ENCODE peak calls at places on chromosomes 13 and 19, in nine cellular contexts. S, K, U, B, Y, T, I, F and C are unnamed samples.

GRCh38 chr19:47264629-47265028 is 8.3 kb downstream of the CCDC9 start:
- DNase-seq in T (no peak), S (no peak), F (no peak), U (no peak), Y (no peak), B (no peak), K (no peak), I (no peak), C (no peak)

GRCh38 chr13:73358606-73359005 is 299.8 kb downstream of the KLF5 start:
- DNase-seq in Y (no peak), I (no peak), F (no peak), T (no peak), B (no peak), S (no peak), U (no peak), K (no peak), C (no peak)

GRCh38 chr13:81480634-81481033 is 1139.7 kb upstream of the SPRY2 start:
- DNase-seq in S (no peak), Y (no peak), U (no peak), F (no peak), I (no peak), T (no peak), B (no peak), K (no peak), C (no peak)

GRCh38 chr13:28467034-28467433 is 27.9 kb downstream of the FLT1 start:
- DNase-seq in K (no peak), S (no peak), F (no peak), I (no peak), Y (no peak), U (no peak), T (no peak), B (no peak), C (no peak)

GRCh38 chr19:50328257-50329145 is 676 bp downstream of the KCNC3 start:
- DNase-seq in I (peak), Y (no peak), U (peak), S (no peak), F (no peak), T (peak), B (no peak), K (peak), C (no peak)

GRCh38 chr19:47779524-47780214 is 1.2 kb downstream of the SELENOW start:
- DNase-seq in S (no peak), F (no peak), U (no peak), T (peak), Y (no peak), B (no peak), I (peak), K (no peak), C (no peak)

GRCh38 chr13:69618838-69619237 is 488.8 kb upstream of the ATXN8OS start:
- DNase-seq in T (no peak), B (no peak), U (no peak), S (no peak), K (no peak), I (no peak), F (no peak), Y (no peak), C (no peak)

GRCh38 chr13:26601669-26602068 is 44.2 kb downstream of the WASF3 start:
- DNase-seq in U (no peak), I (peak), T (no peak), K (no peak), S (no peak), Y (no peak), F (no peak), B (no peak), C (peak)

GRCh38 chr19:49155005-49155826 is at the start of gene HRC:
- DNase-seq in B (no peak), U (no peak), Y (no peak), F (no peak), K (no peak), S (no peak), T (no peak), I (no peak), C (no peak)

GRCh38 chr13:97359181-97360057 is 74.5 kb upstream of the RAP2A start:
- DNase-seq in F (peak), U (peak), S (no peak), B (peak), T (peak), Y (peak), I (peak), K (peak), C (peak)

GRCh38 chr13:37446503-37446902 is 152.1 kb downstream of the POSTN start:
- DNase-seq in K (no peak), T (no peak), F (no peak), U (no peak), Y (peak), B (no peak), S (no peak), I (peak), C (peak)

GRCh38 chr13:73303858-73304257 is 245.1 kb downstream of the KLF5 start:
- DNase-seq in F (no peak), B (no peak), Y (peak), U (no peak), T (no peak), S (no peak), K (peak), I (peak), C (peak)

GRCh38 chr19:45443462-45444317 is 20.0 kb upstream of the ERCC1 start:
- DNase-seq in B (peak), U (peak), T (peak), I (peak), K (peak), F (peak), S (no peak), Y (peak), C (peak)

GRCh38 chr19:10295305-10295846 is 5.6 kb downstream of the ICAM5 start:
- DNase-seq in U (peak), I (no peak), B (no peak), S (no peak), Y (no peak), F (peak), K (peak), T (peak), C (no peak)

GRCh38 chr13:113307491-113307890 is 10.5 kb downstream of the LAMP1 start:
- DNase-seq in T (no peak), F (no peak), K (no peak), S (no peak), I (no peak), Y (no peak), B (no peak), U (no peak), C (no peak)

GRCh38 chr19:50005428-50005827 is 19.7 kb downstream of the VRK3 start:
- DNase-seq in F (no peak), U (no peak), S (no peak), K (no peak), Y (no peak), I (no peak), B (no peak), T (no peak), C (no peak)

GRCh38 chr13:42380420-42381164 is 108.6 kb downstream of the AKAP11 start:
- DNase-seq in S (no peak), U (no peak), T (no peak), F (no peak), B (no peak), I (no peak), Y (no peak), K (no peak), C (no peak)

GRCh38 chr13:44300895-44301638 is 72.6 kb upstream of the SERP2 start:
- DNase-seq in F (no peak), K (no peak), T (peak), S (no peak), U (no peak), I (peak), Y (peak), B (peak), C (peak)

GRCh38 chr13:113297370-113297871 is 382 bp downstream of the LAMP1 start:
- DNase-seq in U (no peak), F (peak), K (no peak), B (peak), I (peak), Y (no peak), S (no peak), T (peak), C (no peak)

GRCh38 chr13:75788494-75788991 is 152.4 kb downstream of the LMO7 start:
- DNase-seq in B (no peak), S (no peak), K (no peak), U (no peak), F (no peak), T (no peak), Y (peak), I (peak), C (peak)

GRCh38 chr13:97905517-97905916 is 48.0 kb upstream of the IPO5 start:
- DNase-seq in S (no peak), U (no peak), K (no peak), I (peak), Y (no peak), B (no peak), T (no peak), F (no peak), C (no peak)

GRCh38 chr19:1782501-1782900 is 29.2 kb downstream of the ONECUT3 start:
- DNase-seq in F (no peak), I (no peak), T (no peak), S (no peak), Y (no peak), B (no peak), U (no peak), K (no peak), C (no peak)

GRCh38 chr13:23599083-23599925 is 29.1 kb downstream of the TNFRSF19 start:
- DNase-seq in S (no peak), K (peak), Y (no peak), U (peak), B (no peak), T (no peak), I (no peak), F (no peak), C (no peak)

GRCh38 chr19:41993612-41994483 is at the start of gene ATP1A3:
- DNase-seq in I (peak), T (peak), B (peak), U (peak), F (peak), Y (no peak), S (no peak), K (peak), C (peak)

GRCh38 chr13:51525567-51526165 is 58.6 kb upstream of the WDFY2 start:
- DNase-seq in T (no peak), I (no peak), U (no peak), S (no peak), B (no peak), F (no peak), Y (no peak), K (no peak), C (no peak)

GRCh38 chr19:7862413-7862951 is 11.7 kb downstream of the PRR36 start:
- DNase-seq in F (peak), B (peak), S (no peak), T (peak), U (peak), K (peak), Y (no peak), I (no peak), C (no peak)

GRCh38 chr19:48190288-48191284 is 20.1 kb downstream of the ZSWIM9 start:
- DNase-seq in S (no peak), U (peak), I (no peak), K (peak), B (peak), F (no peak), Y (no peak), T (peak), C (peak)

GRCh38 chr19:40941481-40942219 is 49.4 kb upstream of the CYP2B6 start:
- DNase-seq in F (no peak), I (no peak), U (no peak), Y (no peak), T (no peak), S (no peak), B (no peak), K (no peak), C (no peak)

GRCh38 chr19:45514376-45515051 is 7.2 kb downstream of the VASP start:
- DNase-seq in F (no peak), Y (no peak), S (no peak), B (no peak), K (no peak), U (no peak), T (peak), I (no peak), C (no peak)

GRCh38 chr19:58334691-58335249 is 8.0 kb downstream of the ZSCAN22 start:
- DNase-seq in I (no peak), F (no peak), Y (no peak), B (no peak), T (no peak), K (no peak), S (no peak), U (no peak), C (no peak)

GRCh38 chr13:23323946-23324709 is 109.4 kb downstream of the SACS start:
- DNase-seq in I (peak), Y (no peak), S (no peak), K (peak), F (no peak), T (no peak), B (no peak), U (peak), C (no peak)

GRCh38 chr13:48210178-48210577 is 22.8 kb upstream of the ITM2B start:
- DNase-seq in K (no peak), I (peak), U (no peak), S (no peak), B (no peak), F (no peak), Y (peak), T (no peak), C (no peak)

GRCh38 chr19:54137913-54138776 is 583 bp downstream of the CNOT3 start:
- DNase-seq in K (peak), I (no peak), F (no peak), Y (no peak), U (peak), T (no peak), B (no peak), S (no peak), C (peak)

DNA sequence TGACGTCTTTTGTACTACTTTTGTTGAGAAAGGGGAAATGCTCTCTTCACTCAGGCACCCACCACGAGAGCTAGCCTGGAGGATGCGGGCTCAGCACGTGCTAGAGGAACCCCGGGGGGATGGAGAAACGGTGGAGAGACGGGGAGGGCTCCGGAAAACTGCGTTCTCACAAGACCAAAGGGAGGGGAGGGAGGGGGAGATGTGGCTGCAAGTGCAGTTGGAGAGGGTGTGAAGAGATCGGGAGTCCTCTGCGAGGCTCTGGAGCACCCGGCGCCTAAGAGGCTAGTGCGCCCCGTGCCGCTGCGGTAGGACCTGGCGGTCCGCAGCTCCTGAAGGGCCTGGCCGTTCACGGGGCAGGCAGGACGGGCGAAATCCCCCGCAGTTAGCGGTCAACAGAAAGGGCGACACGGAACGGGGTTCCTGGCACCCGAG is 43.4 kb upstream of the XPO4 start:
- DNase-seq in S (no peak), I (no peak), T (no peak), B (no peak), U (peak), Y (no peak), F (no peak), K (peak), C (no peak)
- H3K4me3 ChIP-seq in S (no peak), I (peak), T (no peak), B (no peak), U (peak), Y (peak), F (no peak), K (no peak), C (no peak)

GRCh38 chr13:30466841-30467252 is 1.1 kb upstream of the HMGB1 start:
- DNase-seq in I (no peak), F (no peak), Y (no peak), T (no peak), U (no peak), K (no peak), B (no peak), S (no peak), C (no peak)
- H3K4me3 ChIP-seq in I (no peak), F (no peak), Y (no peak), T (no peak), U (peak), K (peak), B (no peak), S (no peak), C (peak)

GRCh38 chr19:51903192-51903591 is 1.6 kb downstream of the ZNF649 start:
- DNase-seq in Y (no peak), K (no peak), T (no peak), I (no peak), B (no peak), F (no peak), S (no peak), U (no peak), C (no peak)

GRCh38 chr19:51904331-51905165 is at the start of gene ZNF649:
- DNase-seq in I (peak), Y (peak), T (peak), F (peak), U (peak), B (peak), K (peak), S (peak), C (peak)

GRCh38 chr19:51901860-51902259 is 3.0 kb downstream of the ZNF649 start:
- DNase-seq in I (no peak), T (no peak), K (no peak), B (no peak), U (no peak), S (no peak), Y (no peak), F (no peak), C (no peak)
- H3K4me3 ChIP-seq in I (no peak), T (no peak), K (peak), B (no peak), U (no peak), S (no peak), Y (no peak), F (no peak), C (no peak)

DNA sequence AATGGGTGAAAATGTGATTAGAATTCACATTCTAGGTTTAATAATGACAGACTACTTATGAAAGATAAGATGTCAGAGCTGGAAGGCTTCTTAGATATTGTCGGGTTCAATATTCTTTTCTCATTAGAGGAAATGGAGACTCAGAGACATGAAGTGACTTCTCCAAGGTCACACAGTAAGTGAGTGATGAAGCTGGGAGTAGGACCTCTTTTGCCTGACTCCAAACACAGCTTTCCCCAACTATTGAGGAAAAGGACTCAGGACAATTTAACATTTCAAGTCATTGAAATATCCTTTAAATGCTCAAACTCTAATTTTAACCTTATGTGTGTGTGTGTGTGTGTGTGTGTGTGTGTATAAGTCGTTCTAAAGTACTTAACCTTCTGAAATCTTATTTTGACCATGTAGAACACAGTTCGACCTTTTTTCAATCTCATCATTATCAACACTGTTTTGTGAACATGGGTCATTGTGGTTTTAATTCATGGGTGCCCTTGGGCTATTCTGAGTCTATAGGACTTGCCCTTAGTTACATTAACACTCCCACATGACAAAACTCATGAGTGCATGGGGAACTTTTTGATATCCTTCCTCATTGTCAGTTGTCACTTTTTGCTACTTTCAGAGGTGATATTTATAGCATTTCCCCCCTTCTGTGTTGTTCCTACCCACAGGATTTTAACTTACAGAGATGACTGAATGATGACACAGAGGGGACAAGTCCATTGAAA is 53.0 kb downstream of the LRCH1 start:
- DNase-seq in K (no peak), F (no peak), I (no peak), S (no peak), Y (no peak), T (no peak), U (no peak), B (no peak), C (no peak)
- H3K4me3 ChIP-seq in K (no peak), F (no peak), I (no peak), S (no peak), Y (no peak), T (no peak), U (no peak), B (no peak), C (no peak)

DNA sequence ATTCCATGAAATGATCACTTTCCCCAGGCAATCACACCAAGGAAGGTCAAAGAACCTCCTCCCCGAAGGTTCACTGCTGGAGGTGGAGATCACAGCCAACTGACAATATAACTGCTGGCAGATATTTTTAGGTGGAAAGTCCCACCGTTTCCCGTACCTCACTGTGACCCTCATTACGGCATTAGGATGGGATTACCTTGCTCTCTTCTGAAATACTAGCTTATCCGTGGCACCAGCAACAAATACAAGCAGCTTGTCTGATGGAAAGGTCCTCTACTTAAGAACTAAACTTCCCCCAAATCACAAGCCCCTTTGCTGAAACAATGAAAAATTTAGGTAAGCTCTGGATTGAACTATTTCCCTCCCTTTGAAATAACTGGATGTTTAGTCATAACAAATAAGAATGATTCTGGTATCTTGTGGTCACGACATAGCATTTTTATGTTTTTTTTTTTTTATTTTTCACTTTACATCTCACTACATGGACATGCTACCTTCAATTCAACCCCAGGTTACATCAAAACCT is 178.9 kb downstream of the COL4A1 start:
- DNase-seq in Y (no peak), B (no peak), T (no peak), K (no peak), S (no peak), F (no peak), U (no peak), I (peak), C (no peak)
- H3K4me3 ChIP-seq in Y (no peak), B (no peak), T (no peak), K (no peak), S (no peak), F (no peak), U (no peak), I (no peak), C (no peak)